ENCODE peak calls at places on chromosomes 11 and 22, in seven cellular contexts. Y, B, S, K, U, R and V are unnamed samples.

GRCh38 chr22:36409911-36410756 is 22.4 kb upstream of the MYH9 start:
- DNase-seq in Y (no peak), B (peak; percentile 76), S (peak; percentile 60), K (no peak), U (no peak), R (peak; percentile 98), V (peak; percentile 89)

GRCh38 chr11:59191095-59191494 is 19.2 kb downstream of the DTX4 start:
- DNase-seq in Y (no peak), B (no peak), S (no peak), K (no peak), U (no peak), R (no peak), V (no peak)

GRCh38 chr11:122344281-122344680 is 228.3 kb upstream of the BLID start:
- DNase-seq in Y (no peak), B (peak; percentile 99), S (no peak), K (no peak), U (no peak), R (no peak), V (no peak)

GRCh38 chr11:19546325-19546724 is 166.3 kb upstream of the NAV2 start:
- DNase-seq in Y (no peak), B (no peak), S (no peak), K (no peak), U (no peak), R (no peak), V (no peak)

GRCh38 chr22:19691721-19692341 is 22.5 kb upstream of the SEPTIN5 start:
- DNase-seq in Y (no peak), B (peak; percentile 74), S (no peak), K (no peak), U (no peak), R (no peak), V (no peak)

GRCh38 chr11:75760710-75761493 is 7.7 kb upstream of the DGAT2 start:
- DNase-seq in Y (no peak), B (peak; percentile 59), S (no peak), K (no peak), U (no peak), R (no peak), V (no peak)

GRCh38 chr22:19223617-19224016 is 45.1 kb upstream of the SLC25A1 start:
- DNase-seq in Y (no peak), B (no peak), S (no peak), K (no peak), U (no peak), R (no peak), V (no peak)

GRCh38 chr11:124657922-124658321 is 15.6 kb downstream of the SIAE start:
- DNase-seq in Y (no peak), B (peak; percentile 15), S (no peak), K (no peak), U (no peak), R (no peak), V (no peak)

GRCh38 chr11:62540804-62541671 is 5.6 kb downstream of the AHNAK start:
- DNase-seq in Y (no peak), B (no peak), S (no peak), K (no peak), U (no peak), R (no peak), V (peak; percentile 92)

GRCh38 chr11:82782825-82783374 is 49.2 kb upstream of the FAM181B start:
- DNase-seq in Y (no peak), B (no peak), S (no peak), K (no peak), U (no peak), R (no peak), V (no peak)

GRCh38 chr11:66680966-66681645 is 3.4 kb upstream of the RBM4B start:
- DNase-seq in Y (no peak), B (no peak), S (no peak), K (no peak), U (no peak), R (no peak), V (no peak)

GRCh38 chr22:48565901-48566501 is 1261.7 kb downstream of the BRD1 start:
- DNase-seq in Y (no peak), B (no peak), S (no peak), K (no peak), U (no peak), R (no peak), V (no peak)

GRCh38 chr22:46196268-46196667 is 45.9 kb downstream of the PPARA start:
- DNase-seq in Y (no peak), B (no peak), S (no peak), K (no peak), U (no peak), R (no peak), V (no peak)

GRCh38 chr22:22820626-22821025 is 67.0 kb upstream of the IGLL5 start:
- DNase-seq in Y (no peak), B (no peak), S (no peak), K (no peak), U (no peak), R (no peak), V (peak; percentile 84)

GRCh38 chr11:59267196-59267595 is 54.5 kb upstream of the MPEG1 start:
- DNase-seq in Y (no peak), B (no peak), S (no peak), K (no peak), U (no peak), R (no peak), V (no peak)

GRCh38 chr11:120335596-120335927 is 651 bp upstream of the ARHGEF12 start:
- DNase-seq in Y (no peak), B (no peak), S (peak; percentile 44), K (no peak), U (no peak), R (no peak), V (no peak)

GRCh38 chr22:44357962-44358553 is 45.3 kb upstream of the SHISAL1 start:
- DNase-seq in Y (no peak), B (peak; percentile 44), S (no peak), K (no peak), U (no peak), R (no peak), V (no peak)

GRCh38 chr11:10556590-10556989 is 11.9 kb downstream of the LYVE1 start:
- DNase-seq in Y (no peak), B (no peak), S (no peak), K (no peak), U (no peak), R (no peak), V (no peak)

GRCh38 chr11:125869526-125869925 is 17.9 kb upstream of the HYLS1 start:
- DNase-seq in Y (no peak), B (peak; percentile 8), S (no peak), K (no peak), U (no peak), R (no peak), V (no peak)

GRCh38 chr22:30425616-30426394 is at the start of gene MTFP1:
- DNase-seq in Y (no peak), B (peak; percentile 67), S (peak; percentile 60), K (peak; percentile 35), U (peak; percentile 44), R (peak; percentile 61), V (peak; percentile 59)

GRCh38 chr11:132158091-132158490 is 787.7 kb downstream of the NTM start:
- DNase-seq in Y (no peak), B (peak; percentile 16), S (no peak), K (no peak), U (no peak), R (no peak), V (no peak)

GRCh38 chr11:12242071-12242672 is 131.8 kb downstream of the MICAL2 start:
- DNase-seq in Y (no peak), B (no peak), S (peak; percentile 17), K (no peak), U (no peak), R (peak; percentile 69), V (no peak)

GRCh38 chr11:10454902-10455631 is at the start of gene AMPD3:
- DNase-seq in Y (no peak), B (peak; percentile 90), S (peak; percentile 51), K (no peak), U (no peak), R (no peak), V (no peak)

GRCh38 chr22:45889093-45889538 is 87.8 kb downstream of the WNT7B start:
- DNase-seq in Y (no peak), B (no peak), S (no peak), K (no peak), U (no peak), R (no peak), V (no peak)

GRCh38 chr11:117172678-117173421 is 5.7 kb upstream of the SIDT2 start:
- DNase-seq in Y (peak; percentile 45), B (no peak), S (no peak), K (no peak), U (no peak), R (no peak), V (no peak)

GRCh38 chr11:125423247-125423849 is 72.7 kb downstream of the FEZ1 start:
- DNase-seq in Y (no peak), B (no peak), S (peak; percentile 18), K (no peak), U (no peak), R (no peak), V (no peak)

GRCh38 chr22:27866136-27867091 is 52.6 kb downstream of the PITPNB start:
- DNase-seq in Y (no peak), B (peak; percentile 92), S (no peak), K (no peak), U (no peak), R (no peak), V (no peak)

GRCh38 chr11:71302911-71303310 is 50.5 kb upstream of the SHANK2 start:
- DNase-seq in Y (no peak), B (no peak), S (no peak), K (no peak), U (no peak), R (no peak), V (peak; percentile 11)

GRCh38 chr22:24954856-24955255 is 2.3 kb downstream of the KIAA1671 start:
- DNase-seq in Y (no peak), B (no peak), S (no peak), K (no peak), U (no peak), R (no peak), V (no peak)

GRCh38 chr11:119711476-119711875 is 17.5 kb downstream of the NECTIN1 start:
- DNase-seq in Y (no peak), B (no peak), S (no peak), K (no peak), U (no peak), R (no peak), V (no peak)

GRCh38 chr11:123183391-123184099 is 11.5 kb downstream of the CLMP start:
- DNase-seq in Y (no peak), B (peak; percentile 62), S (no peak), K (no peak), U (no peak), R (no peak), V (peak; percentile 69)

GRCh38 chr22:31925056-31925455 is 19.3 kb upstream of the YWHAH start:
- DNase-seq in Y (no peak), B (no peak), S (no peak), K (no peak), U (no peak), R (no peak), V (no peak)

GRCh38 chr11:108906329-108906728 is 241.5 kb downstream of the DDX10 start:
- DNase-seq in Y (peak; percentile 97), B (peak; percentile 70), S (no peak), K (no peak), U (peak; percentile 4), R (no peak), V (no peak)

GRCh38 chr11:119975561-119976152 is 162.3 kb downstream of the TRIM29 start:
- DNase-seq in Y (no peak), B (no peak), S (no peak), K (no peak), U (no peak), R (no peak), V (no peak)

GRCh38 chr22:42688241-42688913 is 32.3 kb downstream of the A4GALT start:
- DNase-seq in Y (no peak), B (peak; percentile 95), S (no peak), K (no peak), U (no peak), R (peak; percentile 79), V (no peak)

GRCh38 chr11:44066732-44067131 is 662 bp downstream of the ACCS start:
- DNase-seq in Y (peak; percentile 32), B (peak; percentile 72), S (no peak), K (no peak), U (no peak), R (no peak), V (no peak)